ENCODE peak calls at places on chromosomes 12 and 14, in seven cellular contexts. K, Q, M, B, H, G and X are unnamed samples.
A peak's percentile ranks its signal among the peaks of the same experiment; 100 is the strongest.

GRCh38 chr12:4025420-4026358 is 152.5 kb upstream of the PARP11 start:
- DNase-seq in G (no peak), K (no peak), Q (no peak), B (no peak), M (peak; percentile 66), H (no peak), X (no peak)

GRCh38 chr14:78758333-78758732 is 588.2 kb downstream of the NRXN3 start:
- DNase-seq in G (no peak), Q (peak; percentile 27), H (no peak), B (peak; percentile 48), M (peak; percentile 59), K (no peak), X (no peak)

GRCh38 chr12:116194935-116195431 is 82.5 kb downstream of the MED13L start:
- DNase-seq in G (peak; percentile 2), Q (no peak), H (peak; percentile 38), M (no peak), B (peak; percentile 73), K (no peak), X (peak; percentile 39)

GRCh38 chr12:1907652-1908611 is 10.5 kb downstream of the CACNA2D4 start:
- DNase-seq in M (no peak), H (no peak), K (peak; percentile 46), B (no peak), G (no peak), Q (peak; percentile 14), X (no peak)

GRCh38 chr12:90627180-90627896 is 327.6 kb downstream of the CCER1 start:
- DNase-seq in G (no peak), B (no peak), M (no peak), Q (no peak), H (no peak), K (no peak), X (no peak)

GRCh38 chr14:96117997-96118790 is 79.0 kb downstream of the C14orf132 start:
- DNase-seq in B (no peak), G (no peak), K (no peak), Q (no peak), H (no peak), M (no peak), X (no peak)

GRCh38 chr14:70018713-70019201 is 139.5 kb downstream of the SMOC1 start:
- DNase-seq in M (no peak), B (peak; percentile 87), K (no peak), Q (peak; percentile 53), G (no peak), H (no peak), X (peak; percentile 18)

GRCh38 chr14:89651805-89652204 is 234.8 kb upstream of the FOXN3 start:
- DNase-seq in G (no peak), H (no peak), M (no peak), Q (no peak), B (no peak), K (no peak), X (no peak)

GRCh38 chr12:89693639-89694202 is 14.9 kb downstream of the ATP2B1 start:
- DNase-seq in B (no peak), K (no peak), Q (no peak), G (no peak), H (no peak), M (no peak), X (no peak)

GRCh38 chr14:45728448-45729225 is 475.6 kb upstream of the MIS18BP1 start:
- DNase-seq in M (no peak), K (no peak), Q (no peak), G (no peak), B (no peak), H (no peak), X (no peak)

GRCh38 chr12:49953961-49954835 is 3.7 kb downstream of the AQP2 start:
- DNase-seq in K (no peak), G (no peak), B (no peak), Q (no peak), H (no peak), M (no peak), X (no peak)

GRCh38 chr14:42909659-42910058 is 1303.0 kb downstream of the LRFN5 start:
- DNase-seq in B (no peak), G (no peak), Q (no peak), K (no peak), H (no peak), M (no peak), X (no peak)

GRCh38 chr14:88518592-88519512 is 36.0 kb downstream of the PTPN21 start:
- DNase-seq in G (no peak), B (peak; percentile 14), M (no peak), Q (no peak), K (no peak), H (no peak), X (no peak)

GRCh38 chr12:106288510-106289195 is 13.9 kb upstream of the TCP11L2 start:
- DNase-seq in G (no peak), K (no peak), H (no peak), B (no peak), Q (no peak), M (no peak), X (no peak)

GRCh38 chr12:52207106-52207505 is 15.3 kb upstream of the KRT80 start:
- DNase-seq in H (no peak), G (no peak), K (no peak), Q (no peak), B (no peak), M (no peak), X (no peak)

GRCh38 chr12:103442187-103442564 is 53.6 kb downstream of the C12orf42 start:
- DNase-seq in H (no peak), Q (no peak), G (no peak), M (no peak), K (no peak), B (no peak), X (no peak)

GRCh38 chr14:68479247-68479646 is 313.6 kb downstream of the ZFP36L1 start:
- DNase-seq in H (no peak), K (no peak), G (no peak), Q (peak; percentile 71), B (no peak), M (no peak), X (no peak)

GRCh38 chr12:128813392-128813791 is 10.4 kb downstream of the SLC15A4 start:
- DNase-seq in Q (no peak), K (peak; percentile 28), H (no peak), M (no peak), B (no peak), G (no peak), X (no peak)

GRCh38 chr12:90854136-90854689 is 100.8 kb downstream of the CCER1 start:
- DNase-seq in H (no peak), G (no peak), Q (peak; percentile 5), B (peak; percentile 61), M (peak; percentile 75), K (no peak), X (no peak)

GRCh38 chr14:90730367-90730766 is 85.9 kb downstream of the TTC7B start:
- DNase-seq in B (no peak), K (no peak), G (no peak), M (no peak), H (no peak), Q (no peak), X (no peak)

GRCh38 chr12:78963439-78964222 is 99.1 kb downstream of the SYT1 start:
- DNase-seq in G (no peak), B (no peak), K (no peak), H (no peak), Q (no peak), M (no peak), X (no peak)

GRCh38 chr12:3489057-3489456 is 1.9 kb upstream of the PRMT8 start:
- DNase-seq in K (no peak), B (no peak), Q (no peak), H (no peak), M (no peak), G (no peak), X (no peak)

GRCh38 chr12:118098911-118099671 is 4.7 kb downstream of the VSIG10 start:
- DNase-seq in B (no peak), M (no peak), K (no peak), G (no peak), H (no peak), Q (no peak), X (peak; percentile 53)

GRCh38 chr12:114936148-114937099 is 252.4 kb upstream of the TBX3 start:
- DNase-seq in Q (peak; percentile 22), M (no peak), H (no peak), B (no peak), K (no peak), G (no peak), X (no peak)

GRCh38 chr14:21990116-21990515 is 316.5 kb upstream of the OR4E1 start:
- DNase-seq in K (no peak), H (no peak), G (no peak), M (peak; percentile 31), B (peak; percentile 25), Q (no peak), X (no peak)

GRCh38 chr12:52801773-52802172 is 5.9 kb upstream of the KRT3 start:
- DNase-seq in G (no peak), H (no peak), M (no peak), Q (no peak), B (no peak), K (no peak), X (no peak)